ENCODE peak calls at places on chromosome 5, in five cellular contexts. M, Q, L, K and A are unnamed samples.

GRCh38 chr5:160165137-160166068 is 46.2 kb upstream of the PWWP2A start:
- DNase-seq in M (peak), Q (peak), L (peak), K (peak), A (peak)

GRCh38 chr5:179762781-179763176 is 30.2 kb downstream of the MAML1 start:
- DNase-seq in M (peak), Q (peak), L (no peak), K (no peak), A (peak)

GRCh38 chr5:76617675-76618074 is 5.5 kb downstream of the F2RL2 start:
- DNase-seq in M (peak), Q (no peak), L (no peak), K (no peak), A (no peak)

GRCh38 chr5:72040513-72040912 is 66.8 kb upstream of the MAP1B start:
- DNase-seq in M (no peak), Q (no peak), L (no peak), K (no peak), A (no peak)

GRCh38 chr5:80961376-80962281 is 1.5 kb downstream of the RASGRF2 start:
- DNase-seq in M (no peak), Q (no peak), L (no peak), K (no peak), A (no peak)

GRCh38 chr5:174319551-174319950 is 274.0 kb downstream of the NSG2 start:
- DNase-seq in M (no peak), Q (no peak), L (no peak), K (no peak), A (no peak)

GRCh38 chr5:73709536-73710129 is 83.6 kb downstream of the ARHGEF28 start:
- DNase-seq in M (peak), Q (no peak), L (no peak), K (no peak), A (no peak)

GRCh38 chr5:74199436-74200210 is 440.9 kb downstream of the ENC1 start:
- DNase-seq in M (peak), Q (no peak), L (no peak), K (no peak), A (no peak)

GRCh38 chr5:60639544-60639943 is 60.4 kb downstream of the DEPDC1B start:
- DNase-seq in M (no peak), Q (no peak), L (no peak), K (peak), A (no peak)

GRCh38 chr5:116944171-116944570 is 369.5 kb upstream of the SEMA6A start:
- DNase-seq in M (no peak), Q (no peak), L (peak), K (no peak), A (no peak)

GRCh38 chr5:57441557-57441956 is 41.1 kb downstream of the ACTBL2 start:
- DNase-seq in M (peak), Q (peak), L (no peak), K (no peak), A (no peak)